ENCODE peak calls at places on chromosomes 6 and 20, in four cellular contexts. P is LoVo, L is occipital lobe, D is psoas muscle. O is an unnamed sample.

GRCh38 chr6:35415065-35415880 is 36.9 kb upstream of the FANCE start:
- DNase-seq in P (no peak), L (peak; percentile 80), D (peak; percentile 56), O (peak; percentile 83)

GRCh38 chr6:89792881-89793280 is 26.7 kb downstream of the MDN1 start:
- DNase-seq in L (no peak), P (no peak), D (no peak), O (no peak)

GRCh38 chr6:167663784-167664432 is 162.8 kb upstream of the AFDN start:
- DNase-seq in L (no peak), P (no peak), D (no peak), O (no peak)

GRCh38 chr6:24991748-24992467 is 56.1 kb upstream of the RIPOR2 start:
- DNase-seq in L (no peak), P (peak; percentile 59), D (no peak), O (no peak)

GRCh38 chr6:56699066-56699654 is 56.5 kb upstream of the DST start:
- DNase-seq in L (no peak), P (peak; percentile 50), D (no peak), O (peak; percentile 85)

GRCh38 chr20:17655286-17655651 is 26.8 kb downstream of the RRBP1 start:
- DNase-seq in L (no peak), P (no peak), D (no peak), O (no peak)

GRCh38 chr20:58625585-58625984 is 25.5 kb upstream of the STX16 start:
- DNase-seq in D (no peak), P (no peak), L (no peak), O (no peak)

GRCh38 chr6:169838291-169839028 is 87.0 kb downstream of the ERMARD start:
- DNase-seq in D (no peak), P (no peak), L (no peak), O (no peak)

GRCh38 chr6:167828325-167828956 is 1.7 kb downstream of the AFDN start:
- DNase-seq in P (no peak), L (no peak), D (no peak), O (no peak)

GRCh38 chr6:133286765-133287164 is 45.6 kb downstream of the EYA4 start:
- DNase-seq in P (no peak), D (no peak), L (no peak), O (no peak)

GRCh38 chr6:31736026-31736767 is at the start of gene CLIC1:
- DNase-seq in L (no peak), D (peak; percentile 87), P (peak; percentile 81), O (peak; percentile 27)

GRCh38 chr6:158043586-158044524 is 62.2 kb downstream of the SYNJ2 start:
- DNase-seq in P (peak; percentile 50), L (no peak), D (peak; percentile 78), O (no peak)

O was measured in hippocampal formation.